ENCODE peak calls at places on chromosomes 7 and 10, in ten cellular contexts. M, H, Q, F, R, L, W, I, G and A are unnamed samples.
A peak's percentile ranks its signal among the peaks of the same experiment; 100 is the strongest.

GRCh38 chr10:78899996-78900714 is 168.6 kb upstream of the ZMIZ1 start:
- DNase-seq in G (peak; percentile 46), F (peak; percentile 78), W (peak; percentile 83), I (no peak), M (peak; percentile 52), L (peak; percentile 61), R (no peak), H (no peak), Q (no peak), A (peak; percentile 30)

GRCh38 chr7:98212532-98213041 is 1.3 kb downstream of the BHLHA15 start:
- DNase-seq in F (peak; percentile 61), M (no peak), H (no peak), I (no peak), R (no peak), G (no peak), L (no peak), W (peak; percentile 63), Q (no peak), A (no peak)

GRCh38 chr7:129714514-129715063 is 103.1 kb downstream of the NRF1 start:
- DNase-seq in W (no peak), Q (no peak), H (no peak), G (no peak), F (no peak), L (no peak), R (no peak), I (no peak), M (no peak), A (no peak)

GRCh38 chr7:101743241-101743994 is 74.0 kb upstream of the CUX1 start:
- DNase-seq in H (peak; percentile 63), G (peak; percentile 68), Q (peak; percentile 76), M (peak; percentile 54), W (peak; percentile 77), L (peak; percentile 70), R (peak; percentile 50), F (peak; percentile 72), I (peak; percentile 66), A (peak; percentile 41)

GRCh38 chr7:127107601-127108007 is 145.1 kb downstream of the GRM8 start:
- DNase-seq in W (no peak), H (peak; percentile 36), G (peak; percentile 50), F (no peak), L (peak; percentile 87), Q (peak; percentile 83), M (no peak), I (peak; percentile 59), R (peak; percentile 33), A (peak; percentile 46)

GRCh38 chr7:106824458-106824857 is 40.6 kb upstream of the PIK3CG start:
- DNase-seq in I (peak; percentile 99), Q (no peak), W (no peak), F (no peak), M (no peak), G (no peak), R (no peak), H (no peak), L (no peak), A (peak; percentile 38)

GRCh38 chr10:6204341-6205191 is 1.8 kb downstream of the PFKFB3 start:
- DNase-seq in L (peak; percentile 77), R (peak; percentile 66), I (peak; percentile 91), G (peak; percentile 79), F (no peak), M (peak; percentile 44), W (peak; percentile 86), Q (no peak), H (peak; percentile 73), A (peak; percentile 85)

GRCh38 chr10:13792011-13792410 is 205.2 kb downstream of the PRPF18 start:
- DNase-seq in R (no peak), M (peak; percentile 72), G (no peak), W (no peak), F (peak; percentile 82), I (no peak), Q (no peak), H (peak; percentile 64), L (no peak), A (no peak)

GRCh38 chr10:17548786-17549185 is 68.4 kb downstream of the HACD1 start:
- DNase-seq in W (no peak), I (no peak), L (no peak), M (no peak), F (no peak), Q (no peak), R (peak; percentile 88), G (peak; percentile 45), H (no peak), A (peak; percentile 38)

GRCh38 chr7:154698726-154699291 is 304.1 kb downstream of the PAXIP1 start:
- DNase-seq in M (no peak), R (no peak), Q (no peak), W (no peak), L (no peak), H (no peak), G (no peak), F (no peak), I (no peak), A (no peak)

GRCh38 chr10:71217266-71218045 is 5.1 kb downstream of the UNC5B start:
- DNase-seq in R (no peak), F (peak; percentile 64), H (no peak), W (no peak), L (peak; percentile 67), M (peak; percentile 36), G (no peak), Q (no peak), I (peak; percentile 41), A (peak; percentile 19)

GRCh38 chr7:132065973-132066611 is 509.7 kb upstream of the PODXL start:
- DNase-seq in M (no peak), R (no peak), L (no peak), W (no peak), G (peak; percentile 10), F (no peak), I (no peak), H (no peak), Q (no peak), A (no peak)

GRCh38 chr7:41319601-41320000 is 383.3 kb downstream of the INHBA start:
- DNase-seq in I (no peak), Q (no peak), H (no peak), W (no peak), G (no peak), L (no peak), R (no peak), M (no peak), F (no peak), A (peak; percentile 14)

GRCh38 chr7:94510582-94511456 is 1.2 kb downstream of the CASD1 start:
- DNase-seq in F (no peak), R (peak; percentile 30), I (peak; percentile 20), L (peak; percentile 40), G (peak; percentile 29), Q (peak; percentile 46), M (peak; percentile 30), W (no peak), H (peak; percentile 32), A (peak; percentile 16)

GRCh38 chr7:135991906-135992305 is 14.7 kb upstream of the MTPN start:
- DNase-seq in R (no peak), H (no peak), Q (no peak), M (no peak), G (no peak), L (no peak), F (no peak), I (no peak), W (no peak), A (no peak)

DNA sequence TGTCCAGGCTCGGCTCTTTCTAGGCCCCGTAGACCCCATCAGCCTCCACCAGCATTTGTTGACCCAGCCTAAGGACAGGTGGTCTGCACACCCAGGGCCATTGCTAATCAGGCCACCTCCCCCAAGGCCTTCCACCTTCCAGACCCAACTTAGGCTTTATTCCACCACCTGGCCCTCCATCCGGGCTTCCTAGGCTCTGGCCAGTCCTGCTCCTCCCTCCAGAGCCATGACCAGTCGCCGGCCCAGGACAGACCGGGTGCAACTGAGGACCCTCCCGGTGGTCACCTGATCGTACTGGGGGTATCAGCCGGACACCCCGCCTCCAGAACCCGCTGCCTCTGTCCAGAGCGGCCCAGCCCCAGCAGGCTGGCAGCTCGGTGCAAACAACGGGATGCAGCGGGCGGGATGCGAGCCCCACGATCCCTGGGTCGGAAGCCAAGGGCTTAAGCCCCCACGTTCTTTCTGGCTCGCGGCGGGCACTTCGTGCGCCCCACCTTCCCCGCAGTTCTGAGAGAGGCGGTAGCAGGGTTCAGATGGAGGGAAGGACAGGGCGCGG is 545 bp downstream of the NACAD start:
- DNase-seq in F (no peak), G (no peak), L (no peak), M (no peak), H (no peak), W (peak; percentile 65), Q (no peak), R (no peak), I (no peak), A (no peak)
- H3K4me3 ChIP-seq in F (peak overlapping the region; percentile 59), G (peak overlapping the region; percentile 24), L (peak overlapping the region; percentile 90), M (peak overlapping the region; percentile 61), H (peak overlapping the region; percentile 57), W (peak overlapping the region; percentile 65), Q (no peak overlapping the region), R (peak overlapping the region; percentile 69), I (no peak overlapping the region), A (peak overlapping the region; percentile 16)

GRCh38 chr7:3649678-3650445 is 348.8 kb downstream of the SDK1 start:
- DNase-seq in M (no peak), H (no peak), F (no peak), I (peak; percentile 2), W (no peak), Q (no peak), G (peak; percentile 7), L (peak; percentile 7), R (peak; percentile 73), A (peak; percentile 23)
- TF ChIP-seq CTCF in M (no peak), H (no peak), F (no peak), I (no peak), W (no peak), Q (no peak), G (no peak), L (no peak), R (no peak), A (no peak)

DNA sequence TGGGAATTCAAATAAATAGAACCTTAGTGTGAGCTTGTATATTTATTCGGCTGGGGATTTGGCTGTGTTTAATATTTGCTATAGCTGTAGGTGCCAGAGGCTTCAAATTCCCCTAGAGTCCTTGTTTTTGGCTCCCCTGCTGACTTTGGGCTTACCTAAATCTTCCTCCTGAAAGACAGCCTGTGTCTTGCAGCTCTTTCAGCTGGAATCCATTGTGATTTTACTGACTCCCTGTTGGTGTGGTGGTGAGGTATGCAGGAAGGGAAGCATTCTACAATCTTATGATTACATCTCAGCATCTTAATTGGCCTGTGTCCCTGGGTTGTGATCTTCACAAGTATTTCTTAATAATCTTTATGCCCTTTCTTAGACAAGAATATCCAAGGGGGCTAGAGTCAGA is 25.9 kb downstream of the FOXI2 start:
- DNase-seq in W (no peak), F (no peak), R (no peak), G (no peak), I (no peak), Q (no peak), H (no peak), M (no peak), L (no peak), A (no peak)
- H3K4me3 ChIP-seq in W (no peak overlapping the region), F (no peak overlapping the region), R (no peak overlapping the region), G (no peak overlapping the region), I (no peak overlapping the region), Q (no peak overlapping the region), H (no peak overlapping the region), M (no peak overlapping the region), L (no peak overlapping the region), A (no peak overlapping the region)

DNA sequence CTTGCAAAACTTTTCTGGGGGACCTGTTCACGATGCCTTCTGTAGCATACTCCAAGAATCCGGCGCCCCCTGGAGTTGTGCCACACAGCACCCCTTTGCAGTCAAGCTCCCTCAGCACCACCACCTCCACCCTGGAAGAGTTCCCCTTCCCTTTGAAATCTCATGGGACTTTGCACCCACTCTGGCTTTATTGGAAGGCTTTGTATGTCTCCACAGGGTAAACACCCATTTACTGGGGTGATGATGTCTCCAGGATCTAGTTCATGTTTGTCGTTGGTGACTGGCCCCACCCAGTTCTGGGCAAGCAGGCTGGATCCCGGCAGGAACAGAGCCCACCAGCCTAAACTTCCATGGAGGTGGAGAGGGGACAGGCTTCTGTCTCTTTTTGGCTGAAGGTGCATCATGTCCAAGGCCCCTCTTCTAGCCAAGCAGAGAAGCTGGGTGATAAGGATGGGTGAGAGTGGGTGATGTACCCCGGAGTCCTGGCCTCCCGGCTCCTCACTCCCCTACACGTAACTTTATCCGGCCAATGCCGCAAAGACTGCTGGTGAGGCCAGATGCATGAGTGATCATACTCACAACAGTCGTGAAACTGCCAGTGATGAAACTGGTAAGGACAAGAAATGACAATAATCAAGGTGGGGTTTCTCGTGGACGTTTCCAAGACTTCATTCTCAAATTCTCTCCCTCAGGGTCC is 727 bp upstream of the CLDN4 start:
- DNase-seq in R (no peak), G (no peak), M (no peak), W (no peak), F (peak; percentile 51), Q (no peak), I (no peak), L (peak; percentile 77), H (no peak), A (no peak)
- TF ChIP-seq CTCF in R (no peak), G (no peak), M (no peak), W (no peak), F (no peak), Q (no peak), I (no peak), L (peak; percentile 41), H (no peak), A (no peak)